ENCODE peak calls at places on chromosome 15, in four cellular contexts. Q, U, K and O are unnamed samples.

GRCh38 chr15:38226867-38227266 is 25.8 kb upstream of the SPRED1 start:
- DNase-seq in U (peak; percentile 88), Q (no peak), K (peak; percentile 85), O (no peak)

GRCh38 chr15:58212909-58213526 is 74.8 kb downstream of the AQP9 start:
- DNase-seq in Q (peak; percentile 46), U (peak; percentile 47), K (peak; percentile 73), O (peak; percentile 39)

GRCh38 chr15:51668446-51668845 is 12.9 kb upstream of the SCG3 start:
- DNase-seq in K (no peak), U (no peak), Q (no peak), O (no peak)

GRCh38 chr15:80581976-80582375 is 113.1 kb upstream of the ABHD17C start:
- DNase-seq in Q (no peak), K (no peak), U (no peak), O (no peak)

GRCh38 chr15:76057332-76058000 is 2.3 kb upstream of the TMEM266 start:
- DNase-seq in K (peak; percentile 57), U (peak; percentile 21), Q (peak; percentile 53), O (peak; percentile 79)

GRCh38 chr15:70029297-70029701 is 68.4 kb downstream of the TLE3 start:
- DNase-seq in Q (no peak), U (no peak), K (no peak), O (no peak)

GRCh38 chr15:48871536-48871935 is 6.4 kb upstream of the EID1 start:
- DNase-seq in Q (no peak), K (peak; percentile 45), U (no peak), O (no peak)

GRCh38 chr15:31799711-31800321 is 230.5 kb upstream of the CHRNA7 start:
- DNase-seq in Q (no peak), K (no peak), U (no peak), O (no peak)

GRCh38 chr15:80105193-80105984 is 45.9 kb downstream of the ZFAND6 start:
- DNase-seq in Q (no peak), K (peak; percentile 47), U (peak; percentile 85), O (no peak)

GRCh38 chr15:45137703-45138102 is 7.9 kb downstream of the DUOX1 start:
- DNase-seq in Q (no peak), U (no peak), K (no peak), O (no peak)

GRCh38 chr15:25501828-25502446 is 63.1 kb upstream of the UBE3A start:
- DNase-seq in U (peak; percentile 21), Q (peak; percentile 29), K (peak; percentile 19), O (peak; percentile 71)

GRCh38 chr15:100093211-100094126 is 248.3 kb downstream of the ADAMTS17 start:
- DNase-seq in Q (no peak), U (peak; percentile 90), K (peak; percentile 79), O (no peak)

GRCh38 chr15:76386178-76386577 is 49.6 kb downstream of the ISL2 start:
- DNase-seq in U (no peak), K (no peak), Q (no peak), O (no peak)

GRCh38 chr15:25859838-25860645 is 3.1 kb downstream of the ATP10A start:
- DNase-seq in K (no peak), U (no peak), Q (no peak), O (no peak)

GRCh38 chr15:35757323-35757722 is 211.4 kb upstream of the DPH6 start:
- DNase-seq in Q (no peak), U (no peak), K (no peak), O (peak; percentile 97)

GRCh38 chr15:39447431-39447830 is 133.4 kb upstream of the THBS1 start:
- DNase-seq in U (peak; percentile 42), K (no peak), Q (peak; percentile 13), O (no peak)

GRCh38 chr15:80739919-80740318 is 39.3 kb upstream of the CEMIP start:
- DNase-seq in Q (no peak), U (no peak), K (no peak), O (no peak)

GRCh38 chr15:58931985-58932384 is 1.5 kb downstream of the SLTM start:
- DNase-seq in Q (peak; percentile 10), K (peak; percentile 75), U (peak; percentile 61), O (no peak)

GRCh38 chr15:72722071-72722696 is 36.2 kb downstream of the BBS4 start:
- DNase-seq in K (peak; percentile 85), U (peak; percentile 64), Q (peak; percentile 63), O (peak; percentile 86)

GRCh38 chr15:43776718-43777292 is at the start of gene ELL3:
- DNase-seq in Q (peak; percentile 88), U (peak; percentile 68), K (peak; percentile 68), O (peak; percentile 90)

GRCh38 chr15:77821959-77822256 is 189.2 kb upstream of the LINGO1 start:
- DNase-seq in K (no peak), U (no peak), Q (no peak), O (no peak)

GRCh38 chr15:80835338-80835737 is 56.2 kb downstream of the CEMIP start:
- DNase-seq in U (no peak), K (no peak), Q (peak; percentile 85), O (no peak)

GRCh38 chr15:44011238-44011873 is 183.7 kb downstream of the FRMD5 start:
- DNase-seq in U (no peak), Q (no peak), K (no peak), O (no peak)

GRCh38 chr15:66103293-66103590 is 150.3 kb downstream of the MEGF11 start:
- DNase-seq in K (no peak), U (no peak), Q (no peak), O (no peak)

GRCh38 chr15:70632079-70632850 is 131.1 kb downstream of the UACA start:
- DNase-seq in U (peak; percentile 65), K (no peak), Q (no peak), O (no peak)

GRCh38 chr15:53536479-53537120 is 222.9 kb downstream of the WDR72 start:
- DNase-seq in Q (no peak), U (peak; percentile 2), K (no peak), O (no peak)

GRCh38 chr15:55917881-55918296 is 75.5 kb downstream of the NEDD4 start:
- DNase-seq in K (peak; percentile 88), Q (no peak), U (peak; percentile 88), O (peak; percentile 39)

GRCh38 chr15:75640483-75641175 is 605 bp upstream of the IMP3 start:
- DNase-seq in Q (peak; percentile 52), U (peak; percentile 55), K (peak; percentile 69), O (peak; percentile 90)

GRCh38 chr15:67107014-67107812 is 41.8 kb downstream of the SMAD3 start:
- DNase-seq in Q (no peak), K (peak; percentile 95), U (peak; percentile 100), O (no peak)
- H3K4me3 ChIP-seq in Q (no peak overlapping the region), K (no peak overlapping the region), U (no peak overlapping the region), O (no peak overlapping the region)

DNA sequence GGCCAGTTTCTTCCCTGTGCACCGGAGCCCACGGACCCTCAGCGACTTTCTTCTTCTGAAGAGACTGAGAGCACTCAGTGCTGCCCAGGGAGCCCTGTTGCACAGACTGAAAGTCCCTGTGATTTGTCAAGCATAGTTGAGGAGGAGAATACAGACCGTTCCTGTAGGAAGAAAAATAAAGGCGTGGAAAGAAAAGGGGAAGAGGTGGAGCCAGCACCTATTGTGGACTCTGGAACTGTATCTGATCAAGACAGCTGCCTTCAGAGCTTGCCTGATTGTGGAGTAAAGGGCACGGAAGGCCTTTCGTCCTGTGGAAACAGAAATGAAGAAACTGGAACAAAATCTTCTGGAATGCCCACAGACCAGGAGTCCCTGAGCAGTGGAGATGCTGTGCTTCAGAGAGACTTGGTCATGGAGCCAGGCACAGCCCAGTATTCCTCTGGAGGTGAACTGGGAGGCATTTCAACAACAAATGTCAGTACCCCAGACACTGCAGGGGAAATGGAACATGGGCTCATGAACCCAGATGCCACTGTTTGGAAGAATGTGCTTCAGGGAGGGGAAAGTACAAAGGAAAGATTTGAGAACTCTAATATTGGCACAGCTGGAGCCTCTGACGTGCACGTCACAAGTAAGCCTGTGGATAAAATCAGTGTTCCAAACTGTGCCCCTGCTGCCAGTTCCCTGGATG is 198.8 kb downstream of the AKAP13 start:
- DNase-seq in K (peak; percentile 56), Q (no peak), U (no peak), O (no peak)
- H3K4me3 ChIP-seq in K (no peak overlapping the region), Q (no peak overlapping the region), U (no peak overlapping the region), O (no peak overlapping the region)

DNA sequence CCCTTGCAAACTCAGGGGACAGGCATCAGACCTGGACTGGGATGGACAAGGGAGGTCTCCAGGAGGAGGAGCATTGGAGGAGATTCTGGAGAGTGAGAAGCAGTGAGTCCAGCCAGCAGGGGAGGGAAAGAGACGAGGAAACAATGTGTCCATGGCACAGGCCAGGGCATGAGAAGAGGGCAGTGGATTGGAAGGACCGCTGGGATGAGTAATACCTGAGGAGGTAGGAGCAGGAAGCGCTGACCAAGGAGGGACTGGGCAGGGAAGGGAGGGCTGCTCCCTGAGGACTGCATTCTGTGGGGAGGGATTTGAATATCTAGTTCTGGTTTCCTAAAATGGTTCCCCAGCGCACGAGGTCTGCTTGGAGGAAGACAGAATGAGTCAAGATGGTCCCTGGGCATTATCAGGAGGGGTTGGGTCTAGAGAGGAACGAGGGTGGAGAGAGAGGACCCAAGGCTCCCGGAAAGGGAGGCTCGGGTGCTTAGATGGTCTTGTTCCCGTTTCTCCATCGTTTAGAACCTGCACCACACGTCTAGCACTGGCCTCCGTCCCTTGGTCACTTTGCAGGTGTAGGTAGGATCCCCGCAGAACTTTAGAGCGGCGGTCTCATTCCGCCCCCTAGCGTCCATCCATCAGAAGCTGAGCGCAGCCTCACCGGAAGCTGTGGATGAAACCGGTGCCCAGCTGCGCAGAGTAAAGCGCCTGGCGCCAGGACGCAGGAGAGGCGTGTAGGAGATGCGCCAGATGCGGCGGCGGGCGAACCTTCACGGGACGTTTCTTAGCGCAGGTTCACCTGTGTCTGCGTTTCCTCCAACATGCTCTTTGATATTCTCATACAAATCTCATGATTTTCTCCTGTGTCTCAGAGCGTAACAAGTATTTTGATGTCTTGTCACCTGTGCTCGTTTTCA is 190.7 kb upstream of the NDN start:
- DNase-seq in K (peak; percentile 11), Q (peak; percentile 78), U (peak; percentile 4), O (peak; percentile 22)
- H3K4me3 ChIP-seq in K (peak overlapping the region; percentile 21), Q (peak overlapping the region; percentile 15), U (no peak overlapping the region), O (no peak overlapping the region)

GRCh38 chr15:41512512-41513281 is 930 bp downstream of the LTK start:
- DNase-seq in Q (peak; percentile 79), K (no peak), U (no peak), O (no peak)

GRCh38 chr15:41510728-41511127 is 2.9 kb downstream of the LTK start:
- DNase-seq in Q (no peak), U (no peak), K (no peak), O (no peak)

GRCh38 chr15:41511331-41512077 is 2.1 kb downstream of the LTK start:
- DNase-seq in U (no peak), K (no peak), Q (peak; percentile 91), O (no peak)

GRCh38 chr15:41512078-41512394 is 1.6 kb downstream of the LTK start:
- DNase-seq in U (no peak), K (no peak), Q (no peak), O (no peak)

DNA sequence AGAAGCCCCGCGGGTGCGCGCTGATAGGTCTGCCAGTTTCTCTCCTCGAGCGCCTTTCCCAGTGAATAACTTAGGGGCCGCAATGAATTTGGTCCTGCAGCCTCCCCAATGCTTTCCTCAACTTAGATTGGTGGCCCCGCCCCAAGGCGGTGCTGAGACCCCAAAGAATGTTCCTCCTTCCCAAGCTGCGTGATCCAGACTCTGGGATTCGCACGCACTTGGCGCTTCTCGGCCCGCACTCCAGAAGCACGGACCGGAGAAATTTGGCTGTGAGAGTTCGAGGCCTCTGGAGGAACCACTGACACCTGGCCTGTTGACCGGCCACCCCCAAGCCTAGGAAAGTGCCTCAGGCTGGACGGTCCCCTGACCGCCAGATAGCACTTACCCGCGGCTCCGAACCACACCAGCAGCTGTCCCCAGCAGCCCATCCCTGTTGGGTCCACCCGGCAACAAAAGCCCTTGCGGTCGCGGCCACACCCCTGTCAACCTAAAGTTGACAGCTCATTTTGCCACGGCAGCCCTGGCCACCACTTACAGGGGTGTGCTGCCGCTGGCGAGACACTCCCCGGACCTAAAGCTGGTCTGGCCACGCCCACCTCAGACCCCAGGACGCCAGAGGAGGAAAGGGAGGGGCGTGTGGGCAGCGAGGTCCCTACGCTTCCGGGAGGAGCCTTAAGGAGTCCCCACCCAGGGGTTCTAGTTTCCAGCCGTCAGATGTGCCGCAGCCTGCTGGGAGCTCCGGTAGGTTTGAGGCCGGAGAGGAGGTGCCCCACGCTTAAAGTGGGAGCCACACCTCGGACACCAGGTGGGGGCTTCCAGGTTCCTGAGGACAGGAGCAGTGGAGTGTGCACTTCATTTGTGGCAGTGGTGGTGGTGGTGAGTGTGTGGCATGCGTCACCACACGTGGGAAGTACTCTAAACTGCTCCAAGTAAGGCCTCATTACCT is at the start of gene LTK:
- DNase-seq in U (no peak), K (no peak), Q (peak; percentile 89), O (peak; percentile 95)
- H3K4me3 ChIP-seq in U (peak within 1 kb of the TSS; percentile 44), K (peak within 1 kb of the TSS; percentile 39), Q (peak within 1 kb of the TSS; percentile 38), O (peak within 1 kb of the TSS; percentile 34)